ENCODE peak calls at places on chromosome 6, in four cellular contexts. P, T, W and B are unnamed samples.

GRCh38 chr6:27144740-27145079 is 102.8 kb upstream of the PRSS16 start:
- DNase-seq in P (peak; percentile 64), T (no peak), W (no peak), B (no peak)

GRCh38 chr6:70847091-70847490 is 109.8 kb downstream of the B3GAT2 start:
- DNase-seq in P (no peak), T (no peak), W (no peak), B (no peak)

GRCh38 chr6:98581725-98582124 is 252.6 kb upstream of the POU3F2 start:
- DNase-seq in P (no peak), T (no peak), W (no peak), B (no peak)

GRCh38 chr6:42184475-42184874 is 10.3 kb downstream of the GUCA1B start:
- DNase-seq in P (no peak), T (no peak), W (no peak), B (no peak)

GRCh38 chr6:133973109-133973971 is 20.3 kb downstream of the TBPL1 start:
- DNase-seq in P (peak; percentile 69), T (no peak), W (no peak), B (no peak)

GRCh38 chr6:81636930-81637568 is 115.4 kb downstream of the TENT5A start:
- DNase-seq in P (no peak), T (no peak), W (no peak), B (no peak)

GRCh38 chr6:138863331-138863730 is 67.4 kb downstream of the ECT2L start:
- DNase-seq in P (no peak), T (no peak), W (no peak), B (no peak)

GRCh38 chr6:15401769-15402250 is 155.9 kb downstream of the JARID2 start:
- DNase-seq in P (no peak), T (no peak), W (no peak), B (no peak)

GRCh38 chr6:45808917-45809316 is 206.7 kb downstream of the CLIC5 start:
- DNase-seq in P (peak; percentile 8), T (no peak), W (no peak), B (no peak)

GRCh38 chr6:159979136-159979874 is 10.4 kb downstream of the IGF2R start:
- DNase-seq in P (peak; percentile 80), T (peak; percentile 71), W (no peak), B (no peak)

GRCh38 chr6:3139090-3139903 is 18.0 kb downstream of the TUBB2A start:
- DNase-seq in P (peak; percentile 69), T (peak; percentile 45), W (no peak), B (peak; percentile 99)

GRCh38 chr6:15935661-15936060 is 193.2 kb upstream of the MYLIP start:
- DNase-seq in P (no peak), T (no peak), W (no peak), B (no peak)

GRCh38 chr6:34284563-34285545 is 36.0 kb upstream of the SMIM29 start:
- DNase-seq in P (peak; percentile 8), T (peak; percentile 70), W (no peak), B (no peak)

GRCh38 chr6:158939255-158940170 is 60.5 kb downstream of the RSPH3 start:
- DNase-seq in P (no peak), T (no peak), W (no peak), B (no peak)

GRCh38 chr6:136051140-136051775 is 198.9 kb downstream of the MTFR2 start:
- DNase-seq in P (no peak), T (peak; percentile 34), W (no peak), B (no peak)

GRCh38 chr6:131062245-131063027 is 609 bp downstream of the EPB41L2 start:
- DNase-seq in P (peak; percentile 56), T (peak; percentile 33), W (no peak), B (no peak)

GRCh38 chr6:15033850-15034203 is 212.0 kb upstream of the JARID2 start:
- DNase-seq in P (no peak), T (no peak), W (no peak), B (no peak)

GRCh38 chr6:127023001-127023778 is 95.3 kb upstream of the RSPO3 start:
- DNase-seq in P (no peak), T (no peak), W (no peak), B (peak; percentile 47)

GRCh38 chr6:155171747-155172191 is 92.0 kb upstream of the CLDN20 start:
- DNase-seq in P (no peak), T (no peak), W (no peak), B (no peak)

GRCh38 chr6:15897063-15897934 is 231.6 kb upstream of the MYLIP start:
- DNase-seq in P (no peak), T (peak; percentile 62), W (no peak), B (no peak)

GRCh38 chr6:25652007-25652515 is at the start of gene SCGN:
- DNase-seq in P (no peak), T (peak; percentile 78), W (no peak), B (peak; percentile 54)

GRCh38 chr6:90222724-90223198 is 73.9 kb downstream of the BACH2 start:
- DNase-seq in P (no peak), T (no peak), W (peak; percentile 67), B (no peak)

GRCh38 chr6:56860466-56860865 is 94.4 kb upstream of the BEND6 start:
- DNase-seq in P (no peak), T (no peak), W (no peak), B (no peak)

GRCh38 chr6:149852180-149852579 is 12.0 kb downstream of the LRP11 start:
- DNase-seq in P (peak; percentile 76), T (no peak), W (no peak), B (no peak)

GRCh38 chr6:41155132-41155805 is 1.1 kb upstream of the TREML1 start:
- DNase-seq in P (no peak), T (no peak), W (no peak), B (peak; percentile 1)

GRCh38 chr6:148769304-148769968 is 22.6 kb downstream of the UST start:
- DNase-seq in P (no peak), T (no peak), W (no peak), B (no peak)

GRCh38 chr6:53984163-53984562 is 127.1 kb upstream of the MLIP start:
- DNase-seq in P (no peak), T (no peak), W (peak; percentile 60), B (no peak)

GRCh38 chr6:167795874-167796667 is 30.6 kb upstream of the AFDN start:
- DNase-seq in P (no peak), T (peak; percentile 30), W (no peak), B (peak; percentile 71)

GRCh38 chr6:68575765-68576439 is 59.2 kb upstream of the ADGRB3 start:
- DNase-seq in P (no peak), T (no peak), W (no peak), B (peak; percentile 8)

GRCh38 chr6:119137194-119138072 is 59.0 kb upstream of the FAM184A start:
- DNase-seq in P (no peak), T (no peak), W (no peak), B (no peak)

GRCh38 chr6:31615748-31616147 is 714 bp downstream of the AIF1 start:
- DNase-seq in P (peak; percentile 62), T (no peak), W (no peak), B (no peak)

GRCh38 chr6:39047434-39048327 is 900 bp upstream of the GLP1R start:
- DNase-seq in P (no peak), T (peak; percentile 3), W (no peak), B (no peak)
- H3K4me3 ChIP-seq in P (no peak overlapping the region), T (no peak overlapping the region), W (no peak overlapping the region), B (no peak overlapping the region)

GRCh38 chr6:132381381-132381780 is 19.9 kb downstream of the MOXD1 start:
- DNase-seq in P (no peak), T (no peak), W (no peak), B (no peak)

GRCh38 chr6:132388291-132388690 is 13.0 kb downstream of the MOXD1 start:
- DNase-seq in P (no peak), T (no peak), W (no peak), B (no peak)

GRCh38 chr6:132380358-132380757 is 20.9 kb downstream of the MOXD1 start:
- DNase-seq in P (no peak), T (no peak), W (no peak), B (no peak)

GRCh38 chr6:132382630-132383175 is 18.6 kb downstream of the MOXD1 start:
- DNase-seq in P (peak; percentile 13), T (no peak), W (no peak), B (no peak)
- TF ChIP-seq CTCF in P (no peak), T (no peak), W (no peak), B (no peak)

DNA sequence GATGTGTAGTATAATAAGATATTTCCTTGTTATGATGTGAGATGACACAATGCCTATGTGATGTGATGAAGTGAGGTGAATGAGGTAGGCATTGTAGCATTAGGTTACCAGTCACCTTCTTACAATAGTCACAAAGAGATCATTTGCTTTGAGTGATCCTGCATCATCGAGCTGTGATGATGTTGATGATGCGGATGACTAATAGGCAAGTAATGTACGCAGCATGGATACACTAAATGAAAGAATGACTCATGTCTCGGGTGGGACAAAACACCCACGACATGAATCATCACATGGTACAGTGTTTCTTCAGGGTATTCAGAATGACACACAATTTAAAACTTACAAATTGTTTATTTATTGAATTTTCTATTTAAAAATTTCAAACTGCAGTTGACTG is 806.3 kb upstream of the GJE1 start:
- DNase-seq in P (no peak), T (peak; percentile 21), W (peak; percentile 92), B (no peak)
- H3K4me3 ChIP-seq in P (no peak overlapping the region), T (no peak overlapping the region), W (no peak overlapping the region), B (no peak overlapping the region)

GRCh38 chr6:63923139-63923739 is 287.6 kb downstream of the PHF3 start:
- DNase-seq in P (peak; percentile 56), T (no peak), W (no peak), B (no peak)
- TF ChIP-seq CTCF in P (peak; percentile 86), T (peak; percentile 62), W (no peak), B (peak; percentile 63)

DNA sequence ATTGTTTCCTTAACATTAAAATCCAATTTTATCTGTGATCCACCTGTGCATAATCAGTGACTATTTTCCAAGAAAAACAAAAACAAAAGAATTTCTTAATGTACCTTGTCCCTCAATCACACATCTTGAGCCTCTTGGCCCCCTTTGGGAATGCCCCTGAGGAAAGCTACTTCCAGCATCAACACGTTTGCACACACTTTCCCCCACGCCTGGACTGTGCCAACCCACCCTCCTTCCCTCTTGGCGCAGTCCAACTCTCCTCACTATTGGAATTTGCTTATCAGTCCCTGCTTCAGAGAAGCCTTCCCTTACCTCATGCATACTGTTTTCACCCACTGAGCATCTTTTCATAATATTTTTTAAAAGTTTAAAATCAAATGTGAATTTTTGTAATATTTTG is 389.4 kb upstream of the NRSN1 start:
- DNase-seq in P (no peak), T (no peak), W (no peak), B (no peak)
- H3K4me3 ChIP-seq in P (no peak overlapping the region), T (no peak overlapping the region), W (no peak overlapping the region), B (no peak overlapping the region)

GRCh38 chr6:527989-528673 is 128.8 kb downstream of the HUS1B start:
- DNase-seq in P (no peak), T (no peak), W (no peak), B (no peak)

GRCh38 chr6:520820-521219 is 129.3 kb downstream of the IRF4 start:
- DNase-seq in P (no peak), T (no peak), W (no peak), B (no peak)

GRCh38 chr6:530425-530824 is 126.5 kb downstream of the HUS1B start:
- DNase-seq in P (peak; percentile 28), T (no peak), W (no peak), B (no peak)

GRCh38 chr6:528989-529388 is 127.9 kb downstream of the HUS1B start:
- DNase-seq in P (no peak), T (no peak), W (no peak), B (no peak)

GRCh38 chr6:524803-525202 is 132.1 kb downstream of the HUS1B start:
- DNase-seq in P (peak; percentile 27), T (no peak), W (no peak), B (no peak)
- TF ChIP-seq CTCF in P (peak; percentile 62), T (no peak), W (no peak), B (no peak)